ENCODE peak calls at places on chromosomes 13 and 19, in five cellular contexts. S is HFF-Myc; O is cardiac fibroblast; Z is activated T-helper 1 cell treated with anti-CD3 and anti-CD28 coated beads, Interleukin-2, amount 50 U/mL, for 16 hours; K is hepatic stellate cell. R is an unnamed sample.

GRCh38 chr19:2867025-2867991 is at the start of gene ZNF556:
- DNase-seq in S (no peak), O (no peak), Z (no peak), K (peak), R (peak)

GRCh38 chr19:17954401-17954800 is 12.5 kb upstream of the KCNN1 start:
- DNase-seq in S (no peak), O (no peak), Z (no peak), K (no peak), R (no peak)

GRCh38 chr13:59178344-59178743 is 985.4 kb downstream of the DIAPH3 start:
- DNase-seq in S (no peak), O (peak), Z (no peak), K (peak), R (no peak)

GRCh38 chr19:54937926-54938325 is 9.4 kb downstream of the NLRP7 start:
- DNase-seq in S (no peak), O (no peak), Z (no peak), K (no peak), R (no peak)

GRCh38 chr19:39725995-39726394 is 11.8 kb downstream of the CLC start:
- DNase-seq in S (no peak), O (no peak), Z (no peak), K (no peak), R (no peak)

GRCh38 chr13:29702912-29703351 is 107.4 kb upstream of the SLC7A1 start:
- DNase-seq in S (peak), O (peak), Z (no peak), K (peak), R (peak)

GRCh38 chr19:9934132-9934950 is 2.0 kb downstream of the OLFM2 start:
- DNase-seq in S (peak), O (peak), Z (peak), K (peak), R (peak)

GRCh38 chr19:9205506-9206113 is 13.8 kb downstream of the OR7D4 start:
- DNase-seq in S (peak), O (peak), Z (peak), K (peak), R (peak)

GRCh38 chr19:38837656-38838121 is 6.1 kb upstream of the ECH1 start:
- DNase-seq in S (no peak), O (no peak), Z (no peak), K (no peak), R (no peak)

GRCh38 chr19:1401138-1401888 is at the start of gene GAMT:
- DNase-seq in S (no peak), O (no peak), Z (peak), K (peak), R (peak)

GRCh38 chr19:2081873-2082810 is 14.0 kb downstream of the MOB3A start:
- DNase-seq in S (no peak), O (no peak), Z (no peak), K (no peak), R (no peak)

GRCh38 chr13:113991191-113991669 is 17.4 kb upstream of the C13orf46 start:
- DNase-seq in S (no peak), O (no peak), Z (no peak), K (no peak), R (no peak)

GRCh38 chr19:39363909-39364457 is 21.8 kb downstream of the SAMD4B start:
- DNase-seq in S (no peak), O (peak), Z (no peak), K (no peak), R (no peak)

GRCh38 chr13:113862191-113862765 is 1.6 kb downstream of the GAS6 start:
- DNase-seq in S (no peak), O (no peak), Z (no peak), K (no peak), R (no peak)

GRCh38 chr19:17855333-17856152 is 4.2 kb upstream of the RPL18A start:
- DNase-seq in S (no peak), O (peak), Z (peak), K (peak), R (peak)

GRCh38 chr13:100392709-100393630 is 195.6 kb downstream of the GGACT start:
- DNase-seq in S (peak), O (peak), Z (peak), K (peak), R (peak)

GRCh38 chr19:4913996-4914735 is 4.9 kb downstream of the UHRF1 start:
- DNase-seq in S (no peak), O (no peak), Z (peak), K (no peak), R (no peak)

GRCh38 chr13:36297259-36297599 is 385 bp downstream of the CCDC169 start:
- DNase-seq in S (no peak), O (peak), Z (no peak), K (peak), R (no peak)

GRCh38 chr19:20664917-20665781 is 3.8 kb upstream of the ZNF626 start:
- DNase-seq in S (no peak), O (peak), Z (no peak), K (peak), R (peak)

GRCh38 chr19:4305253-4305612 is 835 bp downstream of the FSD1 start:
- DNase-seq in S (no peak), O (no peak), Z (no peak), K (no peak), R (no peak)